ENCODE peak calls at places on chromosomes 11 and 22, in six cellular contexts. H, N, G, B, O and T are unnamed samples.
A peak's percentile ranks its signal among the peaks of the same experiment; 100 is the strongest.

GRCh38 chr11:107139396-107139795 is 121.1 kb upstream of the GUCY1A2 start:
- DNase-seq in G (no peak), H (no peak), B (no peak), O (no peak), N (no peak), T (no peak)

GRCh38 chr22:43707650-43708049 is 104.5 kb downstream of the EFCAB6 start:
- DNase-seq in O (no peak), N (no peak), G (no peak), B (no peak), H (no peak), T (no peak)

GRCh38 chr11:134207538-134208239 is 16.1 kb downstream of the NCAPD3 start:
- DNase-seq in G (peak; percentile 10), O (no peak), N (peak; percentile 67), H (no peak), B (peak; percentile 82), T (peak; percentile 76)

GRCh38 chr22:36874731-36875130 is 13.9 kb downstream of the NCF4 start:
- DNase-seq in H (no peak), N (no peak), O (no peak), G (peak; percentile 45), B (no peak), T (no peak)

GRCh38 chr11:113695207-113695606 is 10.9 kb downstream of the TMPRSS5 start:
- DNase-seq in G (no peak), B (no peak), N (no peak), O (no peak), H (no peak), T (no peak)

GRCh38 chr11:128949791-128950454 is 7.3 kb upstream of the TP53AIP1 start:
- DNase-seq in O (no peak), G (no peak), B (no peak), N (no peak), H (no peak), T (no peak)

GRCh38 chr11:16605440-16605970 is 132.9 kb upstream of the C11orf58 start:
- DNase-seq in H (no peak), B (no peak), O (no peak), G (peak; percentile 5), N (peak; percentile 70), T (peak; percentile 75)

GRCh38 chr22:37563153-37564081 is 3.1 kb downstream of the CDC42EP1 start:
- DNase-seq in B (no peak), N (peak; percentile 90), O (no peak), H (peak; percentile 90), G (peak; percentile 93), T (no peak)

GRCh38 chr11:33630936-33631748 is 69.5 kb downstream of the C11orf91 start:
- DNase-seq in O (no peak), B (no peak), H (no peak), G (no peak), N (no peak), T (no peak)

GRCh38 chr11:61587541-61587941 is 6.7 kb upstream of the SYT7 start:
- DNase-seq in O (no peak), G (no peak), B (peak; percentile 81), N (peak; percentile 52), H (no peak), T (no peak)

GRCh38 chr11:2465201-2466068 is 20.6 kb downstream of the KCNQ1 start:
- DNase-seq in N (peak; percentile 16), O (no peak), G (no peak), H (no peak), B (no peak), T (no peak)

GRCh38 chr11:10418950-10419310 is 36.1 kb upstream of the AMPD3 start:
- DNase-seq in H (no peak), O (no peak), G (no peak), N (no peak), B (no peak), T (no peak)

GRCh38 chr11:65506770-65507485 is 8.1 kb downstream of the MALAT1 start:
- DNase-seq in H (no peak), N (no peak), B (peak; percentile 63), O (no peak), G (peak; percentile 61), T (peak; percentile 81)

GRCh38 chr11:65503923-65504670 is 5.3 kb downstream of the MALAT1 start:
- DNase-seq in O (no peak), N (no peak), G (peak; percentile 50), H (no peak), B (no peak), T (no peak)

GRCh38 chr11:65504671-65505433 is 6.0 kb downstream of the MALAT1 start:
- DNase-seq in G (peak; percentile 35), N (no peak), H (no peak), B (no peak), O (no peak), T (no peak)

GRCh38 chr11:65505434-65506315 is 6.8 kb downstream of the MALAT1 start:
- DNase-seq in B (no peak), N (no peak), H (no peak), O (no peak), G (peak; percentile 34), T (no peak)

DNA sequence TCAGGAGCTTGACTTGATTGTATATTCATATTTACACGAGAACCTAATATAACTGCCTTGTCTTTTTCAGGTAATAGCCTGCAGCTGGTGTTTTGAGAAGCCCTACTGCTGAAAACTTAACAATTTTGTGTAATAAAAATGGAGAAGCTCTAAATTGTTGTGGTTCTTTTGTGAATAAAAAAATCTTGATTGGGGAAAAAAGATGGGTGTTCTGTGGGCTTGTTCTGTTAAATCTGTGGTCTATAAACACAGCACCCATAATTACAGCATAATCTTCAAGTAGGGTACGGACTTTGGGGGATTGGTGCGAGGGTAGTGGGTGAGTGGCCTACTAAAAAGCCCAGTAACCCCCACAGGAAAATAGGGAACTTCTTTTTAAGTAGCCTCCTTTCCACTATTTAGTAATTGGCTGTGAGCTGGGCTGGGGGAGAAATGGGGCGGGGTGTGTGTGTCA is 7.5 kb downstream of the MALAT1 start:
- DNase-seq in G (no peak), H (no peak), B (no peak), O (no peak), N (no peak), T (no peak)
- TF ChIP-seq POLR2A in G (no peak), H (no peak), B (no peak), O (no peak), N (no peak), T (no peak)

DNA sequence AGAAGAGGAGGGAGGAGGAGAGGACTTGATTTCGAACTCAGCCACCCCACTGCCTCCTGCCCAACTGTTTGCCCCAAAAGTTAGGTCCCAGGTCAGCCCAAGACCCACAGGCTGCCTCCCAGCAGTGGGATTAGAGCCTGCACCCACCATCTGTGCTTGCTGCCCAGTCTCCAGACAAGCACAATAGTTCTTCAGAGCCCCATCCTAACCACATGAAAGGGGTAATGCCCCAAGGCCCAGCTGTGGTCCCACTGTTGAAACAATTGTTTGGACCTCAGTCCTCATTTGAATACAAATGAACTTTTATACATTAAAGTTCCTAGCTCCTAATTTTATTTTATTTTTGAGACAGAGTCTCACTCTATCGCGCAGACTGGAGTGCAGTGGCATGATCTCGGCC is 5.4 kb upstream of the VPS51 start:
- DNase-seq in B (no peak), N (no peak), G (no peak), O (no peak), H (no peak), T (no peak)
- TF ChIP-seq POLR2A in B (no peak), N (no peak), G (no peak), O (no peak), H (no peak), T (no peak)

GRCh38 chr22:46287873-46288751 is 8.6 kb upstream of the GTSE1 start:
- DNase-seq in H (no peak), B (no peak), O (peak; percentile 36), N (no peak), G (peak; percentile 21), T (no peak)

GRCh38 chr22:46290843-46291785 is 5.6 kb upstream of the GTSE1 start:
- DNase-seq in G (no peak), O (no peak), B (no peak), N (no peak), H (no peak), T (no peak)

GRCh38 chr22:46288846-46289243 is 7.8 kb upstream of the GTSE1 start:
- DNase-seq in N (no peak), O (no peak), B (no peak), H (no peak), G (no peak), T (no peak)

GRCh38 chr22:46290121-46290842 is 6.4 kb upstream of the GTSE1 start:
- DNase-seq in O (no peak), N (no peak), G (no peak), B (no peak), H (no peak), T (no peak)

DNA sequence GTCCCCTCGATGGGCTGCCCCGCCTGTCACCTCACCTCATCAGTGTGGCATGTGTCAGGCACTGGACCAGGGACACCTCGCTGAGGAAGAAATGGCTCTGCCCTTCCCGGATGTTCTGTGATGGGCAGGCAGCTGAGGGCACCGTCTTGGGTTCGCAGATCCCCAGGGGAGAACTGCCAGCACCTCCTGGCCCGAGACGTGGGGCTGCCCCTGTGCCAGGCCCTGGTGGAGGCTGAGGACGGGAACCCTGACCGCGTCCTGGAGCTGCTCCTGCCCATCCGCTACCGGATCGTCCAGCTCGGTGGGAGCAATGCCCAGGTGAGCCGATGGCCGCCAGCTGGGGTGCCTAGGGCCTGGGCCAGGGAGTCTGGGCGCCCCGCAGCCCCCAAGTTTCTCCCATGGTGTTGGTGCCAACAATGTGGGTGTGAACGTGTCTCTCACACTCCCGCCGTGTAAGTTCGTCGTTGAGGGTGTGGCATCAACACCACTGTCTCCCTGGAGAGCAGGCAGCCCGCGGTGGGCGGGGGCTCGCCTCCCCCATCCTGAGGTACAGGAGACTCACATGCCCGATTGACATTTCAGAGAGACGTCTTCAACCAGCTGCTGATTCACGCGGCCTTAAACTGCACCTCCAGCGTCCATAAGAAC is 7.3 kb upstream of the GTSE1 start:
- DNase-seq in N (no peak), G (no peak), H (no peak), B (no peak), O (no peak), T (no peak)
- TF ChIP-seq POLR2A in N (no peak), G (no peak), H (no peak), B (no peak), O (no peak), T (no peak)

DNA sequence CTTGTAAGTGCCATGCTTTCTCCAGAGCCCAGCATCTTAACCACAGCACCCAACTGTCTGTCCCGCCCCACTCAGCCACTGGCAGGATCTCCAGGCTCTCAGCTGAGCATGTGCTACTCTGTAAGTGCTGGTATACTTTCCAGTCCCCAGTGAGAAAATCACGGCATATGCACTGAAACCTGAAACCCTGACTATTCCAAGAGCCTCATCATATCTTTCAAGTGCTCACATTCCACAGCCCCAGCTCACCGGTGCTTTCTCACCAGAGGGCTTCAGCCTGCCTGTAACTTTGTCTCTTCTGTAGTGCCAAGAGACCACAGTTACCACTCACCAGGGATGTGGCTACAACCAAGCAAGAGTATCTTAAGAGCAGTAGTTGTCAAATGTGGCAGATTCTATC is 24.4 kb upstream of the PAMR1 start:
- DNase-seq in H (no peak), O (no peak), N (no peak), G (no peak), B (no peak), T (no peak)
- TF ChIP-seq POLR2A in H (no peak), O (no peak), N (no peak), G (no peak), B (no peak), T (no peak)

GRCh38 chr11:122723106-122723505 is 67.6 kb downstream of the UBASH3B start:
- DNase-seq in G (no peak), N (no peak), B (no peak), H (no peak), O (no peak), T (no peak)
- TF ChIP-seq POLR2A in G (no peak), N (no peak), B (no peak), H (no peak), O (no peak), T (no peak)

GRCh38 chr11:121539000-121539399 is 86.2 kb upstream of the SORL1-AS1 start:
- DNase-seq in B (no peak), H (no peak), N (no peak), G (no peak), O (no peak), T (no peak)
- TF ChIP-seq POLR2A in B (no peak), H (no peak), N (no peak), G (no peak), O (no peak), T (no peak)

GRCh38 chr11:68012843-68013610 is 2.9 kb downstream of the ALDH3B1 start:
- DNase-seq in G (no peak), N (no peak), B (no peak), H (no peak), O (no peak), T (no peak)
- TF ChIP-seq POLR2A in G (no peak), N (no peak), B (no peak), H (no peak), O (no peak), T (no peak)